ENCODE peak calls at places on chromosomes 3 and 15, in ten cellular contexts. F, K, W, V, B, O, I, C, S and U are unnamed samples.

GRCh38 chr3:186663351-186664118 is 2.3 kb upstream of the HRG start:
- DNase-seq in S (no peak), B (no peak), O (no peak), I (no peak), V (no peak), C (peak), K (no peak), W (no peak), F (no peak), U (no peak)

GRCh38 chr3:188742755-188743549 is 428.8 kb upstream of the TPRG1 start:
- DNase-seq in K (no peak), F (no peak), C (no peak), W (no peak), V (no peak), I (no peak), O (no peak), B (no peak), S (no peak), U (no peak)

GRCh38 chr3:119034256-119035013 is at the start of gene IGSF11:
- DNase-seq in W (peak), F (no peak), V (peak), O (peak), S (peak), C (peak), I (peak), B (peak), K (peak), U (peak)

GRCh38 chr3:81716870-81717509 is 44.5 kb downstream of the GBE1 start:
- DNase-seq in I (peak), C (no peak), S (no peak), O (no peak), K (peak), W (no peak), B (peak), V (no peak), F (no peak), U (no peak)

GRCh38 chr15:71543413-71543812 is 266.9 kb upstream of the NR2E3 start:
- DNase-seq in K (no peak), V (no peak), I (no peak), F (no peak), B (no peak), C (no peak), O (no peak), W (no peak), S (no peak), U (no peak)

GRCh38 chr3:87727783-87728182 is 331.0 kb downstream of the CGGBP1 start:
- DNase-seq in W (no peak), K (no peak), V (no peak), I (no peak), C (no peak), O (no peak), B (no peak), F (no peak), S (no peak), U (no peak)

GRCh38 chr3:167909443-167910287 is 174.1 kb downstream of the SERPINI1 start:
- DNase-seq in C (no peak), B (peak), F (no peak), O (no peak), K (no peak), V (no peak), S (no peak), I (no peak), W (no peak), U (no peak)

GRCh38 chr15:69760263-69760855 is 307.7 kb downstream of the RPLP1 start:
- DNase-seq in V (peak), I (peak), O (no peak), B (no peak), C (no peak), K (peak), W (no peak), S (no peak), F (no peak), U (peak)

GRCh38 chr15:49145651-49146609 is 9.5 kb downstream of the COPS2 start:
- DNase-seq in W (peak), F (no peak), C (peak), B (peak), I (peak), K (peak), O (peak), V (peak), S (peak), U (peak)

GRCh38 chr3:128727485-128727884 is 1.5 kb downstream of the RAB7A start:
- DNase-seq in S (no peak), W (no peak), C (no peak), V (no peak), I (no peak), B (no peak), F (no peak), K (peak), O (no peak), U (no peak)

GRCh38 chr3:172208586-172209332 is 169.4 kb downstream of the FNDC3B start:
- DNase-seq in B (no peak), F (no peak), K (peak), C (peak), V (no peak), I (no peak), S (peak), W (no peak), O (no peak), U (no peak)

GRCh38 chr3:46501702-46502101 is 3.9 kb downstream of the RTP3 start:
- DNase-seq in I (no peak), S (no peak), F (no peak), B (no peak), C (no peak), V (no peak), W (no peak), O (no peak), K (no peak), U (no peak)

GRCh38 chr3:147089286-147089685 is 317.1 kb downstream of the ZIC4 start:
- DNase-seq in F (no peak), V (no peak), B (no peak), W (no peak), S (no peak), K (no peak), I (no peak), O (no peak), C (peak), U (no peak)

GRCh38 chr3:183825380-183826161 is at the start of gene MAP6D1:
- DNase-seq in B (no peak), V (peak), W (peak), K (peak), O (peak), F (no peak), S (peak), I (peak), C (peak), U (no peak)

GRCh38 chr3:69203631-69204314 is 81.4 kb upstream of the LMOD3 start:
- DNase-seq in K (no peak), W (no peak), O (no peak), F (peak), S (peak), B (no peak), I (no peak), V (no peak), C (no peak), U (no peak)

GRCh38 chr3:58868101-58868779 is 181.6 kb downstream of the CFAP20DC start:
- DNase-seq in S (no peak), K (no peak), O (no peak), W (no peak), V (peak), C (no peak), I (no peak), F (no peak), B (no peak), U (no peak)

GRCh38 chr3:195907730-195908438 is 467 bp downstream of the TNK2 start:
- DNase-seq in B (no peak), C (no peak), V (peak), F (no peak), W (peak), K (peak), O (no peak), S (peak), I (peak), U (peak)

GRCh38 chr15:101020451-101020850 is 101.3 kb downstream of the LRRK1 start:
- DNase-seq in C (no peak), S (no peak), B (no peak), W (no peak), F (no peak), O (no peak), V (no peak), K (no peak), I (no peak), U (no peak)

GRCh38 chr15:80567721-80568157 is 127.4 kb upstream of the ABHD17C start:
- DNase-seq in K (peak), B (peak), I (peak), W (peak), V (peak), F (peak), S (peak), O (peak), C (peak), U (peak)

DNA sequence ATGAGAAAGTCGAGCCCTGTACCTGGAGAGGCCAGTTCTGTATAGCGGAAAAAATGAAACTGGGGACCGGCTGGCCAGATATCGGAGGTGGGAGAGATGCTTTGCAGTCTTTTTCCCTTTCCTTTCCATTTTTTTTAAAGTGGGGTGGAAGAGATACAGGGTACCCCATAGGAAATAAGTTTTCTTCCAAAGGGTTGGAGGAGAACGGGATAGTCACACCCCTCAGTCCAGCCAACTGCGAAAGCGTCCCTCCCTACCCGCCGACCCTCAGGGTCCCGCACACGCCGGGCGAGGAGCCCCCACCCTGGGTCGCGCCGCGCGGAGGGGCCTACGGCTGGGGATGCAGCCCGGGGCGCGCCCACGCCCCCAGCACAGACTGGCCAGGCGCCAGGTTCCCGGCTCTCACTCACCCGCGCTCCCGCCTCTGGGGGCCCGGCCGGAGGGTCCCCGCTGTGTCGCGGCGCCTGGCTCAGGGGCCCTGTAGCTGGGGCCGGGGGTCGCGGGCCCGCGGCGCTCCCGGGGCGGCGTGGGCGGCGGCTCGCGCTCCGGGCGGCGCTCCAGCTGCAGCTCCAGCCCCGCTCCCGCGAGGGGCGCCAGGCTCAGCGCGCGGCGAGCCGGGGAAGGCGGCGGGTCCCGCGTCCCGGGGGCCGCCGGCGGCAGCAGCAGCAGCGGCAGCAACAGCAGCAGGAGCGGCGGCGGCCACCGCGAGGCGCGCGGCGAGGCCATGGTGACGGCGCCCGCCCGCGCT is 458 bp downstream of the HEG1 start:
- DNase-seq in K (peak), V (peak), B (no peak), S (no peak), C (no peak), I (no peak), W (no peak), O (no peak), F (no peak), U (no peak)
- H2AFZ ChIP-seq in K (no peak), V (no peak), B (peak), S (peak), C (no peak), I (no peak), W (peak), O (peak), F (peak), U (peak)

GRCh38 chr15:38863381-38863780 is 298.8 kb upstream of the RASGRP1 start:
- DNase-seq in F (no peak), K (no peak), V (no peak), O (no peak), B (no peak), I (no peak), C (no peak), S (no peak), W (no peak), U (no peak)

GRCh38 chr15:38864122-38864521 is 299.5 kb upstream of the RASGRP1 start:
- DNase-seq in B (no peak), K (peak), I (no peak), C (no peak), S (no peak), O (no peak), W (no peak), F (no peak), V (peak), U (no peak)

GRCh38 chr15:38867556-38867955 is 302.9 kb upstream of the RASGRP1 start:
- DNase-seq in S (no peak), K (peak), W (peak), O (no peak), V (no peak), C (no peak), B (no peak), I (peak), F (no peak), U (no peak)

GRCh38 chr15:38862104-38862503 is 297.5 kb upstream of the RASGRP1 start:
- DNase-seq in B (no peak), V (no peak), I (no peak), C (no peak), O (no peak), S (no peak), K (no peak), W (no peak), F (no peak), U (no peak)

GRCh38 chr15:38864827-38865604 is 300.4 kb upstream of the RASGRP1 start:
- DNase-seq in O (no peak), F (no peak), V (no peak), K (peak), W (no peak), I (peak), C (no peak), B (no peak), S (no peak), U (no peak)
- H2AFZ ChIP-seq in O (no peak), F (no peak), V (no peak), K (peak), W (no peak), I (no peak), C (no peak), B (no peak), S (no peak), U (no peak)

GRCh38 chr15:91208366-91208765 is 108.3 kb downstream of the SV2B start:
- DNase-seq in O (no peak), S (no peak), I (no peak), B (no peak), W (no peak), K (no peak), C (no peak), F (no peak), V (no peak), U (no peak)

GRCh38 chr15:91200101-91200754 is 100.2 kb downstream of the SV2B start:
- DNase-seq in W (no peak), C (no peak), S (no peak), V (no peak), K (no peak), F (no peak), O (no peak), B (no peak), I (no peak), U (no peak)

GRCh38 chr15:91199511-91199910 is 99.5 kb downstream of the SV2B start:
- DNase-seq in F (no peak), W (no peak), V (no peak), S (no peak), B (no peak), K (no peak), O (no peak), I (no peak), C (no peak), U (no peak)

GRCh38 chr15:91202510-91202909 is 102.5 kb downstream of the SV2B start:
- DNase-seq in I (no peak), S (no peak), O (no peak), K (no peak), W (no peak), C (no peak), V (no peak), F (no peak), B (no peak), U (no peak)

DNA sequence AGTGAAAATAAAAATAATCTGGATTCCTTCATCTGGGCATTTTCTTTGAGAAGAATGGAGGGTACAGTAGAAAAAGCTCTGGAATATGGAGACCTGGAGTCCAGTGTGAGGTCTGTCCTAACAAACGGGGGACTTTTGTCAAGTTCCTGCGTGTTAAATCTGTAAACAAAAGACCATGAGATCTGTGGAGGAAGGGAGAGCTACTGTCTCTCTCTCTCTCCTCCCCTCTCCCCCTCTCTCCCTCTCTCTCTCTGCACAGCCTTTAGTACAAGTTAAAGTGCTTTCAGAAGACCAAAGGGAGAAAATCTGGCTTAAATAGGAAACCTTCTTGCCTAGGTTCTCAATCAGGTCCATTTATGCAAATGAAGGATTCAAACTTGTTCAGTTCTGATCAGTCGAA is 103.6 kb downstream of the SV2B start:
- DNase-seq in W (no peak), C (no peak), K (no peak), B (no peak), I (no peak), V (no peak), O (no peak), F (no peak), S (no peak), U (no peak)
- H2AFZ ChIP-seq in W (no peak), C (peak), K (no peak), B (no peak), I (no peak), V (no peak), O (no peak), F (no peak), S (no peak), U (no peak)

GRCh38 chr15:34259557-34259956 is 34.7 kb downstream of the EMC4 start:
- DNase-seq in I (no peak), F (no peak), O (no peak), W (no peak), B (no peak), S (no peak), C (no peak), K (no peak), V (no peak), U (no peak)
- H2AFZ ChIP-seq in I (no peak), F (no peak), O (no peak), W (no peak), B (no peak), S (no peak), C (no peak), K (no peak), V (no peak), U (no peak)